ENCODE peak calls at places on chromosomes 7 and 10, in ten cellular contexts. U is lower leg skin; D is activated CD8-positive, alpha-beta memory T cell treated with anti-CD3 and anti-CD28 coated beads for 48 hours; R is body of pancreas; V is heart right ventricle; W is activated T-cell treated with anti-CD3 and anti-CD28 coated beads, Interleukin-2, amount 50 U/mL, for 24 hours; Q is stimulated activated CD8-positive, alpha-beta memory T cell treated with anti-CD3 and anti-CD28 coated beads, Interleukin-15, amount 100 ng/mL, for 24 hours; A is activated CD4-positive, CD25-positive, alpha-beta regulatory T cell; M is epithelial cell of proximal tubule; J is NCI-H1694 treated with DMSO at 0.1 percent for 48 hours. L is an unnamed sample.

GRCh38 chr10:6780008-6780677 is 200.1 kb upstream of the PRKCQ start:
- DNase-seq in A (no peak), V (no peak), M (no peak), R (no peak), W (no peak), D (no peak), J (no peak), Q (no peak), U (no peak), L (no peak)

GRCh38 chr7:135094472-135095237 is 53.2 kb upstream of the TMEM140 start:
- DNase-seq in V (no peak), U (no peak), R (no peak), W (no peak), J (no peak), Q (no peak), D (no peak), A (no peak), M (no peak), L (no peak)

GRCh38 chr7:45324683-45325237 is 167.2 kb downstream of the RAMP3 start:
- DNase-seq in J (no peak), D (no peak), U (no peak), A (no peak), V (no peak), W (no peak), M (no peak), R (no peak), Q (no peak), L (no peak)

GRCh38 chr7:934469-935320 is 19.8 kb downstream of the ADAP1 start:
- DNase-seq in D (no peak), J (no peak), M (no peak), V (peak), U (no peak), R (no peak), A (no peak), Q (no peak), W (no peak), L (no peak)

GRCh38 chr7:99380032-99380822 is 5.7 kb downstream of the ARPC1B start:
- DNase-seq in J (peak), U (peak), A (no peak), W (peak), Q (no peak), R (no peak), D (no peak), V (no peak), M (no peak), L (peak)

GRCh38 chr10:109957092-109957797 is 33.9 kb upstream of the XPNPEP1 start:
- DNase-seq in R (peak), U (no peak), A (no peak), W (no peak), D (no peak), V (no peak), Q (no peak), J (no peak), M (no peak), L (peak)

GRCh38 chr10:5071411-5072198 is 22.6 kb upstream of the AKR1C3 start:
- DNase-seq in R (peak), M (peak), A (no peak), V (no peak), J (no peak), D (no peak), U (peak), Q (no peak), W (no peak), L (no peak)

GRCh38 chr7:131076032-131076431 is 251.6 kb upstream of the MKLN1 start:
- DNase-seq in D (no peak), Q (no peak), J (no peak), M (no peak), A (no peak), W (no peak), V (no peak), U (no peak), R (no peak), L (no peak)

GRCh38 chr7:70457477-70458194 is 674.3 kb upstream of the GALNT17 start:
- DNase-seq in W (no peak), V (no peak), R (no peak), U (no peak), D (no peak), A (no peak), M (no peak), Q (no peak), J (no peak), L (no peak)